ENCODE peak calls at places on chromosomes 12 and 14, in eight cellular contexts. J is NCI-H146, U is lower leg skin, G is dorsolateral prefrontal cortex, N is A673, Q is EH, E is NCI-H2171 treated with DMSO at 0.1 percent for 48 hours, L is ureter. Z is an unnamed sample.

GRCh38 chr12:80946591-80946990 is 8.9 kb upstream of the LIN7A start:
- DNase-seq in E (no peak), U (no peak), L (no peak), N (peak; percentile 38), J (no peak), Q (peak; percentile 42), G (no peak), Z (no peak)

GRCh38 chr12:32331133-32331532 is 68.2 kb upstream of the FGD4 start:
- DNase-seq in E (no peak), L (no peak), N (no peak), J (no peak), Q (peak; percentile 42), G (no peak), U (no peak), Z (no peak)

GRCh38 chr12:15966426-15966825 is 55.3 kb downstream of the DERA start:
- DNase-seq in U (no peak), G (no peak), N (no peak), E (no peak), Q (peak; percentile 88), J (no peak), L (no peak), Z (no peak)

GRCh38 chr12:108580531-108580930 is 17.4 kb downstream of the TMEM119 start:
- DNase-seq in E (no peak), L (no peak), J (no peak), N (no peak), G (no peak), Q (peak; percentile 32), U (peak; percentile 37), Z (no peak)

GRCh38 chr12:75923964-75924666 is 107.5 kb downstream of the PHLDA1 start:
- DNase-seq in U (no peak), L (no peak), J (no peak), E (no peak), G (no peak), Q (peak; percentile 24), N (no peak), Z (no peak)

GRCh38 chr12:26027401-26027800 is 68.9 kb downstream of the RASSF8 start:
- DNase-seq in Q (no peak), L (no peak), E (no peak), G (no peak), U (no peak), N (no peak), J (no peak), Z (no peak)

GRCh38 chr14:65335548-65335947 is 77.0 kb upstream of the FUT8 start:
- DNase-seq in E (no peak), Q (no peak), L (no peak), U (no peak), G (no peak), N (no peak), J (no peak), Z (no peak)

GRCh38 chr14:94126800-94127199 is 2.6 kb downstream of the IFI27L2 start:
- DNase-seq in Q (no peak), L (no peak), U (peak; percentile 1), J (no peak), G (no peak), N (no peak), E (no peak), Z (no peak)

GRCh38 chr12:92075425-92075891 is 70.2 kb downstream of the BTG1 start:
- DNase-seq in G (no peak), U (no peak), J (no peak), L (no peak), Q (peak; percentile 93), N (no peak), E (no peak), Z (no peak)

GRCh38 chr14:79605863-79606262 is 605.4 kb downstream of the DIO2 start:
- DNase-seq in L (no peak), E (peak; percentile 97), U (no peak), G (no peak), N (peak; percentile 28), J (peak; percentile 34), Q (no peak), Z (no peak)

GRCh38 chr12:121241203-121241970 is 31.5 kb downstream of the P2RX4 start:
- DNase-seq in N (no peak), G (no peak), L (peak; percentile 55), E (no peak), Q (no peak), J (no peak), U (no peak), Z (no peak)

GRCh38 chr12:46153267-46153872 is 115.5 kb downstream of the SLC38A1 start:
- DNase-seq in Q (peak; percentile 40), J (peak; percentile 8), L (no peak), G (no peak), E (peak; percentile 21), N (peak; percentile 55), U (no peak), Z (peak; percentile 40)

GRCh38 chr12:98653866-98654493 is 8.9 kb downstream of the APAF1 start:
- DNase-seq in Q (peak; percentile 68), U (no peak), J (peak; percentile 48), N (peak; percentile 81), E (peak; percentile 65), L (no peak), G (no peak), Z (peak; percentile 29)

GRCh38 chr12:127191124-127191523 is 1075.8 kb upstream of the TMEM132C start:
- DNase-seq in Q (peak; percentile 81), L (no peak), G (no peak), U (no peak), J (no peak), E (no peak), N (peak; percentile 63), Z (no peak)

GRCh38 chr12:109477185-109477962 is at the start of the genes KCTD10 and UBE3B:
- DNase-seq in L (peak; percentile 92), J (peak; percentile 89), U (peak; percentile 81), Q (peak; percentile 90), G (peak; percentile 73), E (peak; percentile 89), N (peak; percentile 93), Z (peak; percentile 96)

GRCh38 chr12:95582230-95583058 is 31.2 kb upstream of the USP44 start:
- DNase-seq in J (peak; percentile 45), E (peak; percentile 91), Q (peak; percentile 74), N (peak; percentile 73), U (no peak), G (no peak), L (no peak), Z (peak; percentile 16)

GRCh38 chr12:13940466-13940865 is 40.9 kb downstream of the GRIN2B start:
- DNase-seq in U (no peak), Q (no peak), L (no peak), E (no peak), G (no peak), J (no peak), N (no peak), Z (no peak)

GRCh38 chr12:3461391-3461790 is 29.6 kb upstream of the PRMT8 start:
- DNase-seq in G (no peak), E (no peak), L (no peak), J (no peak), N (no peak), Q (no peak), U (no peak), Z (no peak)

GRCh38 chr14:28121512-28122297 is 644.9 kb upstream of the FOXG1 start:
- DNase-seq in G (no peak), L (no peak), J (no peak), Q (no peak), N (no peak), E (no peak), U (no peak), Z (peak; percentile 13)